ENCODE peak calls at places on chromosome 2, in six cellular contexts. U is stomach, C is breast epithelium, P is K562, X is endothelial cell of umbilical vein, D is transverse colon. Y is an unnamed sample.

GRCh38 chr2:126748188-126748760 is 92.3 kb downstream of the GYPC start:
- DNase-seq in P (no peak), D (no peak), X (no peak), C (no peak), U (no peak), Y (no peak)

GRCh38 chr2:158060862-158061435 is 40.7 kb upstream of the UPP2 start:
- DNase-seq in C (no peak), P (no peak), D (no peak), U (no peak), X (no peak), Y (no peak)

GRCh38 chr2:152054593-152054992 is 44.3 kb downstream of the CACNB4 start:
- DNase-seq in U (no peak), X (no peak), D (no peak), P (no peak), C (no peak), Y (no peak)

GRCh38 chr2:95158891-95159619 is 593 bp downstream of the ZNF514 start:
- DNase-seq in C (no peak), D (peak; percentile 44), P (peak; percentile 70), X (peak; percentile 49), U (peak; percentile 45), Y (peak; percentile 88)

GRCh38 chr2:175312137-175312536 is 130.6 kb upstream of the ATP5MC3 start:
- DNase-seq in U (no peak), X (no peak), D (no peak), C (no peak), P (no peak), Y (no peak)

GRCh38 chr2:9484533-9484932 is 10.2 kb downstream of the IAH1 start:
- DNase-seq in P (no peak), U (no peak), C (no peak), D (no peak), X (no peak), Y (no peak)

GRCh38 chr2:127695491-127696472 is 5.5 kb upstream of the SFT2D3 start:
- DNase-seq in P (no peak), U (peak; percentile 48), X (peak; percentile 75), C (no peak), D (peak; percentile 58), Y (peak; percentile 90)

GRCh38 chr2:223759569-223760430 is 77.6 kb downstream of the AP1S3 start:
- DNase-seq in U (no peak), C (peak; percentile 23), D (no peak), X (peak; percentile 42), P (no peak), Y (no peak)

GRCh38 chr2:30412392-30413321 is 34.4 kb upstream of the LCLAT1 start:
- DNase-seq in X (no peak), U (no peak), P (no peak), D (peak; percentile 26), C (no peak), Y (no peak)

GRCh38 chr2:120331903-120332302 is 14.0 kb upstream of the INHBB start:
- DNase-seq in C (no peak), D (no peak), X (no peak), U (no peak), P (no peak), Y (no peak)

GRCh38 chr2:217703999-217704398 is 298.8 kb downstream of the TNS1 start:
- DNase-seq in D (no peak), P (no peak), C (no peak), X (no peak), U (no peak), Y (no peak)

GRCh38 chr2:9211496-9211895 is 4.9 kb downstream of the ASAP2 start:
- DNase-seq in X (peak; percentile 44), D (no peak), P (no peak), C (no peak), U (no peak), Y (peak; percentile 21)

GRCh38 chr2:207484444-207485391 is 45.0 kb upstream of the CREB1 start:
- DNase-seq in D (no peak), P (no peak), X (no peak), U (no peak), C (no peak), Y (no peak)

GRCh38 chr2:241218131-241219029 is 29.9 kb downstream of the ANO7 start:
- DNase-seq in U (peak; percentile 55), D (peak; percentile 51), P (peak; percentile 75), X (peak; percentile 31), C (peak; percentile 33), Y (peak; percentile 92)

GRCh38 chr2:42939411-42940206 is 147.2 kb upstream of the HAAO start:
- DNase-seq in C (no peak), P (no peak), U (peak; percentile 48), D (peak; percentile 63), X (peak; percentile 35), Y (no peak)

GRCh38 chr2:79887747-79888374 is 375.0 kb downstream of the CTNNA2 start:
- DNase-seq in X (peak; percentile 36), D (no peak), P (peak; percentile 35), C (no peak), U (no peak), Y (no peak)

GRCh38 chr2:109057686-109058085 is 68.7 kb upstream of the EDAR start:
- DNase-seq in P (no peak), C (no peak), U (no peak), D (no peak), X (no peak), Y (peak; percentile 50)

GRCh38 chr2:231708773-231709635 is 679 bp downstream of the PTMA start:
- DNase-seq in X (peak; percentile 46), U (peak; percentile 50), P (peak; percentile 18), D (peak; percentile 38), C (peak; percentile 36), Y (peak; percentile 94)

GRCh38 chr2:162116372-162116771 is 35.7 kb downstream of the GCG start:
- DNase-seq in C (no peak), U (no peak), D (no peak), P (no peak), X (no peak), Y (no peak)

GRCh38 chr2:880201-880970 is 70.3 kb upstream of the SNTG2 start:
- DNase-seq in C (no peak), U (no peak), X (no peak), D (no peak), P (no peak), Y (no peak)

GRCh38 chr2:215917953-215918620 is 95.3 kb downstream of the MREG start:
- DNase-seq in X (peak; percentile 34), D (no peak), C (no peak), P (no peak), U (no peak), Y (no peak)

GRCh38 chr2:234533631-234534030 is 36.8 kb upstream of the ARL4C start:
- DNase-seq in X (no peak), U (no peak), C (no peak), D (no peak), P (no peak), Y (no peak)

GRCh38 chr2:41791523-41791922 is 256.3 kb upstream of the PKDCC start:
- DNase-seq in X (peak; percentile 26), D (no peak), C (no peak), U (no peak), P (no peak), Y (no peak)

GRCh38 chr2:20622731-20623130 is 28.2 kb downstream of the HS1BP3 start:
- DNase-seq in C (no peak), D (peak; percentile 6), U (no peak), X (no peak), P (no peak), Y (peak; percentile 75)

GRCh38 chr2:158214431-158214830 is 112.8 kb downstream of the UPP2 start:
- DNase-seq in X (peak; percentile 82), P (peak; percentile 39), C (no peak), U (no peak), D (no peak), Y (no peak)

GRCh38 chr2:43059183-43059897 is 167.1 kb downstream of the ZFP36L2 start:
- DNase-seq in P (peak; percentile 61), D (peak; percentile 62), X (peak; percentile 83), C (peak; percentile 77), U (no peak), Y (peak; percentile 75)

GRCh38 chr2:155456222-155456621 is 757.7 kb downstream of the KCNJ3 start:
- DNase-seq in U (no peak), C (no peak), D (no peak), X (no peak), P (no peak), Y (no peak)

GRCh38 chr2:47539228-47539627 is 136.3 kb downstream of the MSH2 start:
- DNase-seq in X (no peak), C (no peak), U (no peak), P (no peak), D (no peak), Y (no peak)

GRCh38 chr2:47536696-47537095 is 133.7 kb downstream of the MSH2 start:
- DNase-seq in U (no peak), C (no peak), P (no peak), X (no peak), D (no peak), Y (no peak)

GRCh38 chr2:47535991-47536390 is 133.0 kb downstream of the MSH2 start:
- DNase-seq in P (no peak), D (no peak), X (peak; percentile 26), C (no peak), U (no peak), Y (no peak)

DNA sequence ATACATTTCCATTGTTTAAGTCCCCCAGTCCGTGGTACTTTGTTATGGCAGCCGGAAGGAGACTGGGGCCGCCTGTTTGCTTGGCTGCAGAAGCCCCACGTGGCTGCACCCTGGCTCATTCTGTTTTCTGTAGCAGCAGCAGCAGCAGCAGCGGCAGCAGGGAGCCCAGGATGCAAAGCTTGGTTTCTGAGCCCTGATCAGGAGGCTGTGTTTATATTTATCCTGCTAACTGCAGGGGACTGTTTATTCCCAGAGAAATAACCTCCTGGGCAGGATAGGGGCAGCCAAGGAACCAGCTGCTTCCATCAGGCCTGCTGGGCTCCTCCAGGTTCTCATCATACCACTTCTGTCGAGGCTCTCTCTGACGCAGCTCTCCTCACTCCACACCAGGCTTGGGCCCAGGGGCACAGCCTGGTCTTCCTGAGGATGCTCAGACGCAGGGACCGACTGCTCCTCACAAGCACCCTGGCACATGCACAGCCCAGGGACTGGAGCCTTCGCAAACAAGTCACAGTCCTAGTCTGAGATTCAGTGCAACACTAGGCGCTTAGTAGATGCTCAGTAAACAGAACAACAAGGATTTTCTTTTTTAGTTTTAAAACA is 139.0 kb downstream of the MSH2 start:
- DNase-seq in U (no peak), P (no peak), C (no peak), X (no peak), D (no peak), Y (no peak)
- TF ChIP-seq POLR2AphosphoS5 in U (no peak), P (no peak), C (no peak), X (no peak), D (no peak), Y (no peak)

DNA sequence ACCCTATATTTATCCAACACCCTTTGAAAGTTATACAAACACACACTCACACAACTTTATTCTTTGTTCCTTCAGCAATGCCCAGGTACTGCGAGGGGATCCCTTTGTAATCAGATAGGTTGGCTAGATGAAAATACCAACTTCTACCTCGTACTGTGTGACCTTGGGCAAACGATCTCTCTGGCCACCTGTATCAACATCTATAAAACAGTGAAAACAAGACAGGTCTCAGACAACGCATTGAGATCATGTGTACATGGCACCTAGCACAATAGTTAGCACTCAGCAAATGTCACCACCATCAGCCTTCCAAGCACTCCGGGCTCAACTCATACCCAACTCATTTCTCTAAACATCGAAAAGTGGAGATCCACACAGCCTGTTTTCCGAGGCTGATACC is 118.4 kb upstream of the PPP1CB start:
- DNase-seq in P (no peak), C (no peak), D (peak; percentile 1), U (no peak), X (no peak), Y (no peak)
- H3K27ac ChIP-seq in P (no peak overlapping the region), C (no peak overlapping the region), D (peak overlapping the region; percentile 81), U (peak overlapping the region; percentile 75), X (no peak overlapping the region), Y (no peak overlapping the region)

GRCh38 chr2:199987586-199987985 is 32.2 kb downstream of the MAIP1 start:
- DNase-seq in D (no peak), P (peak; percentile 49), C (no peak), X (peak; percentile 47), U (no peak), Y (no peak)
- TF ChIP-seq POLR2AphosphoS5 in D (no peak), P (peak; percentile 47), C (no peak), X (no peak), U (no peak), Y (no peak)

GRCh38 chr2:11583203-11583752 is 49.4 kb downstream of the GREB1 start:
- DNase-seq in P (no peak), X (no peak), U (no peak), D (no peak), C (no peak), Y (no peak)
- H3K27ac ChIP-seq in P (no peak overlapping the region), X (no peak overlapping the region), U (no peak overlapping the region), D (peak overlapping the region; percentile 43), C (peak overlapping the region; percentile 91), Y (no peak overlapping the region)